ENCODE peak calls at places on chromosomes 5 and 9, in four cellular contexts. B, Q, C and O are unnamed samples.

GRCh38 chr9:119544492-119544891 is 175.3 kb upstream of the BRINP1 start:
- DNase-seq in B (no peak), Q (no peak), C (no peak), O (no peak)

GRCh38 chr5:168262042-168262743 is 29.3 kb upstream of the WWC1 start:
- DNase-seq in B (no peak), Q (peak), C (no peak), O (no peak)

GRCh38 chr5:57676228-57677098 is 193.9 kb upstream of the ACTBL2 start:
- DNase-seq in B (no peak), Q (no peak), C (no peak), O (no peak)

GRCh38 chr5:14597080-14597479 is 15.5 kb downstream of the OTULINL start:
- DNase-seq in B (no peak), Q (no peak), C (no peak), O (no peak)

GRCh38 chr5:42495908-42496307 is 72.7 kb downstream of the GHR start:
- DNase-seq in B (no peak), Q (no peak), C (no peak), O (no peak)

GRCh38 chr5:179699640-179700298 is 1.0 kb downstream of the CANX start:
- DNase-seq in B (peak), Q (peak), C (no peak), O (no peak)

GRCh38 chr5:34504967-34505366 is 151.2 kb upstream of the RAI14 start:
- DNase-seq in B (no peak), Q (no peak), C (no peak), O (no peak)

GRCh38 chr9:98429613-98430012 is 174.2 kb upstream of the TBC1D2 start:
- DNase-seq in B (peak), Q (no peak), C (no peak), O (no peak)

GRCh38 chr9:127179633-127180401 is 57.4 kb upstream of the ANGPTL2 start:
- DNase-seq in B (no peak), Q (peak), C (peak), O (no peak)

GRCh38 chr5:178394074-178394473 is 161.5 kb upstream of the PHYKPL start:
- DNase-seq in B (no peak), Q (no peak), C (peak), O (no peak)

DNA sequence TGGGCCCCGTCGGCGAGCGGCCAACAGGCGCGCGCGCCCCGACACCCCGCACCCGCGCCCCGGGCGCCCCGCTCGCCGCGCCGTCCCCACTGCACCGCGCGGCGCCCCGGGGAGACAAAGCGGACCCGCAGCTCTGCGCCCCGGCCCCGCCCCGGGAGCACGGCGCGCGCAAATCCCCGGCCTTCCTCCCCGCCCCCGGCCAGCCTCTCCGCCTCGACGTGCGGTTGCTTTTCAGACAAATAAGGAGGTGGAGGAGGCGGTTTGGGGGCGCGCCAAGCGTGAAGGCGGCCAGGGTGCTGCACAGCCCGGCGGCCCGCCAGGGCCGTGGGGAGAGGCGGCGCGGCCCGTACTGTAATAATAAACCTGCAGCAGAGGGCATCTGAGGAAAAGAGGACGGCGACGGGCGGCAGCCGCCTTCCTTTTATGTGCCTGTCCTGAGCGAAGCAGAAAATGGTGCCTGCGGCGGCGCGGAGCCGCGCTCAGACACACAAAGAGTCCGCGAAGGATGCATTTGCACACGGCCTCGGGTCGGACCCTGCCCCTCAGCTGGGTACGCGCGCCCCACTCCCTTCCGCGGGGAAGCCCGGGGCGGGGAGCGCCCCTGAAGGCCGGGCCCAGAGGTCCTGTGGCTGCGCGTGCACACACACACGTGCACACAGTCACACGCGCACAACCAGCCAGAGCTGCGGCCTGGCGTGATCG is 739 bp upstream of the NREP start:
- DNase-seq in B (peak), Q (peak), C (peak), O (peak)
- TF ChIP-seq EP300 in B (no peak), Q (no peak), C (no peak), O (no peak)

GRCh38 chr5:54742417-54742889 is 224.9 kb downstream of the SNX18 start:
- DNase-seq in B (peak), Q (peak), C (peak), O (no peak)

GRCh38 chr5:54741711-54742110 is 224.2 kb downstream of the SNX18 start:
- DNase-seq in B (no peak), Q (no peak), C (no peak), O (no peak)

GRCh38 chr5:54743997-54744788 is 226.6 kb downstream of the SNX18 start:
- DNase-seq in B (peak), Q (peak), C (peak), O (no peak)

GRCh38 chr5:54745599-54745998 is 228.0 kb downstream of the SNX18 start:
- DNase-seq in B (no peak), Q (no peak), C (no peak), O (no peak)

GRCh38 chr5:54743581-54743980 is 226.0 kb downstream of the SNX18 start:
- DNase-seq in B (no peak), Q (no peak), C (no peak), O (no peak)
- TF ChIP-seq EP300 in B (no peak), Q (no peak), C (no peak), O (no peak)

GRCh38 chr5:95985249-95985648 is 23.6 kb upstream of the ELL2 start:
- DNase-seq in B (no peak), Q (no peak), C (no peak), O (no peak)

GRCh38 chr5:95988877-95989276 is 27.2 kb upstream of the ELL2 start:
- DNase-seq in B (no peak), Q (no peak), C (no peak), O (no peak)

GRCh38 chr5:95988094-95988493 is 26.4 kb upstream of the ELL2 start:
- DNase-seq in B (no peak), Q (no peak), C (no peak), O (no peak)

GRCh38 chr5:95986001-95986400 is 24.4 kb upstream of the ELL2 start:
- DNase-seq in B (no peak), Q (no peak), C (no peak), O (no peak)

DNA sequence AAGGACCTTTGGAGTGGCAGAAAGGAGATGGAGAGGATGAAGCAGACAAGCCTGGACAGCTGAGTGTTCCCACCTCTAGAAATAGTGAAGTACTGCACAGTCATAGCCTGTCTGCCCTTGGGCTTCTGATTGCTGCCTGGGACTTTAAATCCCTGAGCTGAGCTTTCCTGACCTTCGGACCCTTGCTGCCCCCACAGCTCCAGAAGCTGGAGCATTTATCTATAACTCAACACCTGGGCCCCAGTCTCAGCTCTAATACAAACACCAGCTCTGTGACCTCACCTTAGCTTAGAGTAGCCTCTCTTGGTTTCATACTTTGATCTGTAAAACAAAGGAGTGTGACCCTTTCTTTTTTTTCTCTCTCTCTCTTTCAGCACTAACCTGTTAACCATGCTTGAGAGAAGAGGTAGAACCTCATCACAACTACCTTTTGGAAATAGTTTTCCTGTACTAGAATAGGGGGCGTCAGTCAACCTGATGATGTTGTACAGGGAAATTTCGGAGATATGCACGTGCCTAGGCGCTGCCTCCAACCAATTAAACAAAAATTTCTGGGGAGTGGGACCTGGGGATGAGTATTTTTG is 25.4 kb upstream of the ELL2 start:
- DNase-seq in B (peak), Q (no peak), C (no peak), O (no peak)
- TF ChIP-seq EP300 in B (no peak), Q (no peak), C (no peak), O (no peak)

DNA sequence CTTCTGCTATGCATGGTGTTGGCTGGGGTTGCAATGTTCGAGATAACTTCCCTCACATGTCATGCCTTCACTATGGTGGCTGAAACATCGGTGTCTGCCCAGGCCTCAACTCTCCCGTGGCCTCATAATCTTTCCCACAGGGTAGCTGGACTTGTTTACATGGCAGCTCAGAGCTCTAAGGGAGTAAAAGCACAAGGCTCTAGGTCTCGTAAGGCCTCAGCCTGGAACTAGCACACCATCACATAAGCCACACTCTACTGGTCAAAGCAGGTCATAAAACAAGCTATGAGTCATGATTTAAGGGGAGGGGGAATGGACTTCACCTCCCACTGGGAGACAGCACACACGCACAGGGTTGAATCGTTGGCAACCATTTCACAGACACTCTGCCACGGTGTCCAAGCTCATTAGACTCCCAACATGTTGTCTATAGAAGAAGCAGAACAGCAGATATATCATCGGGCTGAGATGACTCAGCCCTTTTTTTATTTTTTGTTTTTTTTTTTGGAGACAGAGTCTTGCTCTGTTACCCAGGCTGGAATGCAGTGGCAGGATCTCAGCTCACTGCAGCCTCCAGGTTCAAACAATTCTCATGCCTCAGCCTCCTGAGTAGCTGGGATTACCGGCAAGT is 66.8 kb upstream of the IL17B start:
- DNase-seq in B (peak), Q (no peak), C (no peak), O (no peak)
- TF ChIP-seq EP300 in B (peak), Q (peak), C (peak), O (no peak)

DNA sequence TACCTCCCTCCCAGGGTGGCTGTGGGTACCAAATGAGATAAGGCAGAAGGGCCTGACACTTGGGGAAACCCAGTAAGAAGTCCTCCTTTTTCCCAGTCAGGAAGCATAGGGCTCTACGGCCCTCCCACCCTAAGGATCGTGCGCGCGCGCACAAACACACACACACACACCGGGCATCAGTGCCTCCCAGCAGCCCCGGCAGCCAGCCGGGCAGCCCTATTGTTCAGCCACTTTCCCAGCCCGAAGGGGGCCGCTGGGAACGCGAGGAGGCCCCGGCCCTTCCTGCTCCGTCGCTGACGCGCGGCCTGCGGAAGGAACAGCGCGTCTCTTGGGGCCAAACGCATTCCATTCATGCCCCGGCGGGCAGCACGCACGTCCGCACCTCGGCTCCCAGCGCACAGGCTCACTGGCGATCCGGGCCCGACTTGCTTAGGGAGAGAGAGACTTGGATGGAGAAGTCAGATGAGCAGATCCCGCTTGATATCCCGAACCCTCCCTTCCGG is 22.6 kb downstream of the DUSP1 start:
- DNase-seq in B (no peak), Q (no peak), C (no peak), O (no peak)
- TF ChIP-seq EP300 in B (no peak), Q (peak), C (peak), O (no peak)

DNA sequence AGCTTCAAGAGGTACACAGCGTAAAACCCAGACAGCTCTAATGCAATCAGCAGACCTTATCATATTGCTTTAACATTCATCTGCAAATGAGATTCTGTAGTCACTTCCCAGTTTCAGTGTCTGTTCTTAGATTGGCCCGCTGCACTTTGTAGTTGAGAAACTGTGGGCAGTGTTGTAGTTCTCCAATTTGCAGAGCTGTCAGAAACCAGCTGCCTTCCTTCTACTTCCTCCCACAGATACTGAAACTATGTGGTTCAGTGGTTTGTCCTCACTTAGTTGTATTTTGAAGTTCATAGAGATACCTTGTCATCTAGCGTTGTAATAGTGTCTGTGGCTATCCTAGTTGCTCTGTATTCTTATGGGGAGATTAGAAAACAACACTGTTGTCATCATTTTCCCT is 39.6 kb upstream of the TRIM36 start:
- DNase-seq in B (no peak), Q (peak), C (no peak), O (no peak)
- TF ChIP-seq EP300 in B (no peak), Q (no peak), C (no peak), O (no peak)

GRCh38 chr5:32843532-32843895 is 132.4 kb downstream of the NPR3 start:
- DNase-seq in B (no peak), Q (no peak), C (no peak), O (no peak)
- TF ChIP-seq EP300 in B (no peak), Q (no peak), C (no peak), O (no peak)

GRCh38 chr5:71907589-71908145 is 188.6 kb downstream of the CARTPT start:
- DNase-seq in B (no peak), Q (no peak), C (no peak), O (no peak)
- TF ChIP-seq EP300 in B (no peak), Q (no peak), C (no peak), O (no peak)